ENCODE peak calls at places on chromosomes 2 and 18, in eight cellular contexts. One of them, this sample, is unnamed.

GRCh38 chr2:4152051-4152450 is 448.7 kb downstream of the DCDC2C start:
- DNase-seq in HCT116: no peak
- DNase-seq in PC-9: no peak
- DNase-seq in fibroblast of lung: no peak
- DNase-seq in H9: no peak
- DNase-seq in IMR-90: no peak
- DNase-seq in mesenchymal stem cell: no peak
- DNase-seq in keratinocyte: no peak
- DNase-seq in this sample: no peak

GRCh38 chr2:32647180-32647651 is 19.4 kb downstream of the TTC27 start:
- DNase-seq in HCT116: no peak
- DNase-seq in PC-9: no peak
- DNase-seq in fibroblast of lung: peak; percentile 95
- DNase-seq in H9: no peak
- DNase-seq in IMR-90: peak; percentile 93
- DNase-seq in mesenchymal stem cell: peak; percentile 62
- DNase-seq in keratinocyte: no peak
- DNase-seq in this sample: no peak

GRCh38 chr18:7809455-7809854 is 242.3 kb downstream of the PTPRM start:
- DNase-seq in HCT116: no peak
- DNase-seq in PC-9: no peak
- DNase-seq in fibroblast of lung: no peak
- DNase-seq in H9: no peak
- DNase-seq in IMR-90: no peak
- DNase-seq in mesenchymal stem cell: no peak
- DNase-seq in keratinocyte: no peak
- DNase-seq in this sample: no peak

GRCh38 chr2:233974530-233975071 is 57.4 kb downstream of the TRPM8 start:
- DNase-seq in HCT116: peak; percentile 98
- DNase-seq in PC-9: peak; percentile 98
- DNase-seq in fibroblast of lung: peak; percentile 100
- DNase-seq in H9: no peak
- DNase-seq in IMR-90: peak; percentile 98
- DNase-seq in mesenchymal stem cell: peak; percentile 94
- DNase-seq in keratinocyte: peak; percentile 85
- DNase-seq in this sample: peak; percentile 96

GRCh38 chr2:126976721-126977328 is 78.1 kb downstream of the TEX51 start:
- DNase-seq in HCT116: no peak
- DNase-seq in PC-9: no peak
- DNase-seq in fibroblast of lung: no peak
- DNase-seq in H9: no peak
- DNase-seq in IMR-90: no peak
- DNase-seq in mesenchymal stem cell: no peak
- DNase-seq in keratinocyte: no peak
- DNase-seq in this sample: no peak

GRCh38 chr2:86211033-86211795 is 12.0 kb downstream of the MRPL35 start:
- DNase-seq in HCT116: no peak
- DNase-seq in PC-9: no peak
- DNase-seq in fibroblast of lung: no peak
- DNase-seq in H9: no peak
- DNase-seq in IMR-90: no peak
- DNase-seq in mesenchymal stem cell: no peak
- DNase-seq in keratinocyte: no peak
- DNase-seq in this sample: no peak

GRCh38 chr18:9684901-9685738 is 23.0 kb upstream of the RAB31 start:
- DNase-seq in HCT116: no peak
- DNase-seq in PC-9: no peak
- DNase-seq in fibroblast of lung: peak; percentile 81
- DNase-seq in H9: no peak
- DNase-seq in IMR-90: peak; percentile 64
- DNase-seq in mesenchymal stem cell: peak; percentile 31
- DNase-seq in keratinocyte: no peak
- DNase-seq in this sample: no peak

GRCh38 chr2:65130440-65131175 is 702 bp upstream of the RAB1A start:
- DNase-seq in HCT116: no peak
- DNase-seq in PC-9: no peak
- DNase-seq in fibroblast of lung: no peak
- DNase-seq in H9: no peak
- DNase-seq in IMR-90: no peak
- DNase-seq in mesenchymal stem cell: no peak
- DNase-seq in keratinocyte: no peak
- DNase-seq in this sample: no peak

GRCh38 chr2:120765911-120766757 is 30.5 kb downstream of the GLI2 start:
- DNase-seq in HCT116: no peak
- DNase-seq in PC-9: no peak
- DNase-seq in fibroblast of lung: peak; percentile 95
- DNase-seq in H9: peak; percentile 35
- DNase-seq in IMR-90: peak; percentile 99
- DNase-seq in mesenchymal stem cell: peak; percentile 99
- DNase-seq in keratinocyte: no peak
- DNase-seq in this sample: no peak

GRCh38 chr2:84958135-84959044 is 12.6 kb upstream of the KCMF1 start:
- DNase-seq in HCT116: peak; percentile 93
- DNase-seq in PC-9: peak; percentile 88
- DNase-seq in fibroblast of lung: peak; percentile 97
- DNase-seq in H9: peak; percentile 98
- DNase-seq in IMR-90: peak; percentile 97
- DNase-seq in mesenchymal stem cell: peak; percentile 87
- DNase-seq in keratinocyte: peak; percentile 86
- DNase-seq in this sample: peak; percentile 99

GRCh38 chr2:214542251-214542650 is 131.4 kb downstream of the VWC2L start:
- DNase-seq in HCT116: no peak
- DNase-seq in PC-9: no peak
- DNase-seq in fibroblast of lung: peak; percentile 34
- DNase-seq in H9: no peak
- DNase-seq in IMR-90: peak; percentile 14
- DNase-seq in mesenchymal stem cell: no peak
- DNase-seq in keratinocyte: no peak
- DNase-seq in this sample: no peak

GRCh38 chr2:99552529-99552928 is 62.7 kb upstream of the REV1 start:
- DNase-seq in HCT116: no peak
- DNase-seq in PC-9: no peak
- DNase-seq in fibroblast of lung: no peak
- DNase-seq in H9: no peak
- DNase-seq in IMR-90: no peak
- DNase-seq in mesenchymal stem cell: no peak
- DNase-seq in keratinocyte: no peak
- DNase-seq in this sample: no peak

GRCh38 chr2:200786826-200787225 is 24.9 kb upstream of the BZW1 start:
- DNase-seq in HCT116: peak; percentile 39
- DNase-seq in PC-9: peak; percentile 69
- DNase-seq in fibroblast of lung: peak; percentile 82
- DNase-seq in H9: no peak
- DNase-seq in IMR-90: peak; percentile 91
- DNase-seq in mesenchymal stem cell: peak; percentile 65
- DNase-seq in keratinocyte: peak; percentile 56
- DNase-seq in this sample: peak; percentile 86

GRCh38 chr2:240958366-240959213 is 39.8 kb upstream of the SNED1 start:
- DNase-seq in HCT116: no peak
- DNase-seq in PC-9: no peak
- DNase-seq in fibroblast of lung: no peak
- DNase-seq in H9: peak; percentile 18
- DNase-seq in IMR-90: no peak
- DNase-seq in mesenchymal stem cell: no peak
- DNase-seq in keratinocyte: no peak
- DNase-seq in this sample: no peak

GRCh38 chr2:218305383-218305782 is 13.1 kb upstream of the TMBIM1 start:
- DNase-seq in HCT116: no peak
- DNase-seq in PC-9: no peak
- DNase-seq in fibroblast of lung: no peak
- DNase-seq in H9: no peak
- DNase-seq in IMR-90: no peak
- DNase-seq in mesenchymal stem cell: no peak
- DNase-seq in keratinocyte: no peak
- DNase-seq in this sample: no peak
- H2AFZ ChIP-seq in HCT116: no peak overlapping the region
- H2AFZ ChIP-seq in PC-9: no peak overlapping the region
- H2AFZ ChIP-seq in fibroblast of lung: no peak overlapping the region
- H2AFZ ChIP-seq in H9: no peak overlapping the region
- H2AFZ ChIP-seq in IMR-90: no peak overlapping the region
- H2AFZ ChIP-seq in mesenchymal stem cell: no peak overlapping the region
- H2AFZ ChIP-seq in keratinocyte: no peak overlapping the region
- H2AFZ ChIP-seq in this sample: no peak overlapping the region

GRCh38 chr18:363327-364115 is 95.7 kb upstream of the THOC1 start:
- DNase-seq in HCT116: no peak
- DNase-seq in PC-9: no peak
- DNase-seq in fibroblast of lung: peak; percentile 89
- DNase-seq in H9: no peak
- DNase-seq in IMR-90: peak; percentile 20
- DNase-seq in mesenchymal stem cell: peak; percentile 45
- DNase-seq in keratinocyte: no peak
- DNase-seq in this sample: peak; percentile 32
- H2AFZ ChIP-seq in HCT116: no peak overlapping the region
- H2AFZ ChIP-seq in PC-9: no peak overlapping the region
- H2AFZ ChIP-seq in fibroblast of lung: no peak overlapping the region
- H2AFZ ChIP-seq in H9: no peak overlapping the region
- H2AFZ ChIP-seq in IMR-90: no peak overlapping the region
- H2AFZ ChIP-seq in mesenchymal stem cell: no peak overlapping the region
- H2AFZ ChIP-seq in keratinocyte: no peak overlapping the region
- H2AFZ ChIP-seq in this sample: no peak overlapping the region

GRCh38 chr2:145593280-145593679 is 1073.4 kb upstream of the ZEB2 start:
- DNase-seq in HCT116: no peak
- DNase-seq in PC-9: no peak
- DNase-seq in fibroblast of lung: no peak
- DNase-seq in H9: no peak
- DNase-seq in IMR-90: no peak
- DNase-seq in mesenchymal stem cell: no peak
- DNase-seq in keratinocyte: no peak
- DNase-seq in this sample: no peak
- H2AFZ ChIP-seq in HCT116: no peak overlapping the region
- H2AFZ ChIP-seq in PC-9: no peak overlapping the region
- H2AFZ ChIP-seq in fibroblast of lung: no peak overlapping the region
- H2AFZ ChIP-seq in H9: no peak overlapping the region
- H2AFZ ChIP-seq in IMR-90: no peak overlapping the region
- H2AFZ ChIP-seq in mesenchymal stem cell: no peak overlapping the region
- H2AFZ ChIP-seq in keratinocyte: no peak overlapping the region
- H2AFZ ChIP-seq in this sample: no peak overlapping the region

GRCh38 chr2:48144777-48145176 is 238.5 kb upstream of the FBXO11 start:
- DNase-seq in HCT116: no peak
- DNase-seq in PC-9: no peak
- DNase-seq in fibroblast of lung: peak; percentile 11
- DNase-seq in H9: no peak
- DNase-seq in IMR-90: no peak
- DNase-seq in mesenchymal stem cell: peak; percentile 42
- DNase-seq in keratinocyte: no peak
- DNase-seq in this sample: no peak
- H2AFZ ChIP-seq in HCT116: no peak overlapping the region
- H2AFZ ChIP-seq in PC-9: no peak overlapping the region
- H2AFZ ChIP-seq in fibroblast of lung: no peak overlapping the region
- H2AFZ ChIP-seq in H9: no peak overlapping the region
- H2AFZ ChIP-seq in IMR-90: no peak overlapping the region
- H2AFZ ChIP-seq in mesenchymal stem cell: no peak overlapping the region
- H2AFZ ChIP-seq in keratinocyte: no peak overlapping the region
- H2AFZ ChIP-seq in this sample: no peak overlapping the region

DNA sequence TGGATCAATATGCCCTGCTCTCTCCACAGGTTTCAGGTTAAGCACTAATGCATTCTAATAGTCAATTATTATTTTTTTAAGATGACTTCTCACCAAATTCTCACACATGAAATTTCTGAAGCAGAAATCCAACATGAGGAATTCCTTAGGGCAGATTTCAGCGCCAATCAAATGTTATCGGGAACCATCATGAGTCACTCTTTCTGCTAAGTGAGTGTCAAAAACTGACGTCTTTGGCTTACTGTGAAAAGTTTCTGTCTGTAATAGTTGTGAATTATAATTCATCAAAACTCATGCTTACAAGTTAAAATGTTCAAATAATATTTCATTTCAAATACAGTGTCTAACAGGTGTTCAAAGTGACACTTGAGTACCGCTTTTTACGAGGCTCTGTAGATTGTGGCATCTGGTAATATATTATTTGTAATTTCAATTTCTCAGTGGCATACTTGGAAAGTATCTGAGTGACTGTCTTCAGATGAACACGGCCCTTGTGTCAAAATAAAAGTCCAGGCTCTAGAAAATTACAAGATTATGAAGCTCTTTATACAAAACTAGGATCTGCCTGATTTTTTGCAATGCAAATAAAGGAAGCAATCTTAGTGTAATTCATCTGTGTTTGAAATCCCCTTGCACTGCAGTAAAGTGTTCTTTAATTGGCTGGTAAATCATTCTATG is 1038.7 kb downstream of the SOCS6 start:
- DNase-seq in HCT116: no peak
- DNase-seq in PC-9: no peak
- DNase-seq in fibroblast of lung: no peak
- DNase-seq in H9: no peak
- DNase-seq in IMR-90: no peak
- DNase-seq in mesenchymal stem cell: no peak
- DNase-seq in keratinocyte: no peak
- DNase-seq in this sample: no peak
- H2AFZ ChIP-seq in HCT116: no peak overlapping the region
- H2AFZ ChIP-seq in PC-9: no peak overlapping the region
- H2AFZ ChIP-seq in fibroblast of lung: no peak overlapping the region
- H2AFZ ChIP-seq in H9: no peak overlapping the region
- H2AFZ ChIP-seq in IMR-90: no peak overlapping the region
- H2AFZ ChIP-seq in mesenchymal stem cell: no peak overlapping the region
- H2AFZ ChIP-seq in keratinocyte: no peak overlapping the region
- H2AFZ ChIP-seq in this sample: no peak overlapping the region

GRCh38 chr2:15662026-15662425 is 70.4 kb downstream of the DDX1 start:
- DNase-seq in HCT116: no peak
- DNase-seq in PC-9: no peak
- DNase-seq in fibroblast of lung: no peak
- DNase-seq in H9: no peak
- DNase-seq in IMR-90: no peak
- DNase-seq in mesenchymal stem cell: no peak
- DNase-seq in keratinocyte: no peak
- DNase-seq in this sample: no peak
- H2AFZ ChIP-seq in HCT116: no peak overlapping the region
- H2AFZ ChIP-seq in PC-9: no peak overlapping the region
- H2AFZ ChIP-seq in fibroblast of lung: no peak overlapping the region
- H2AFZ ChIP-seq in H9: no peak overlapping the region
- H2AFZ ChIP-seq in IMR-90: no peak overlapping the region
- H2AFZ ChIP-seq in mesenchymal stem cell: no peak overlapping the region
- H2AFZ ChIP-seq in keratinocyte: no peak overlapping the region
- H2AFZ ChIP-seq in this sample: no peak overlapping the region

DNA sequence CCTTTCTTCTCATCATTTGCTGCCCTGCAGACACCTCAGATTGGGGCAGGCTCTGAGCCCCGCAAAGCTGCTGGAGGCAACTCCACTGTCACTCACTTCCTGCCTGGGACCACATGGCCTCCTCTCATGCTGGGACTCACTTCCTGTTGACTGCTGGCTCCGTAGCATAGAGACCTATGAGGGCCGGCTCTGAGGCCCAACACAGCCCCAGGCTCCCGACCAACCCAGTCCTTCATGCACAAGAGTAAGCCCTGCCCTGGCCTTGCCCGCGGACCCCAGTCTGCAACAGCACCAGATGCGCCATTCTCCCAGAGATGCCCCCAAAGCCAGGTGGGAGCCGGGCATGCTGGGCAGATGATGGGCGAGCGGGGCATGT is 55.7 kb downstream of the DNMT3A start:
- DNase-seq in HCT116: no peak
- DNase-seq in PC-9: no peak
- DNase-seq in fibroblast of lung: no peak
- DNase-seq in H9: peak; percentile 68
- DNase-seq in IMR-90: no peak
- DNase-seq in mesenchymal stem cell: no peak
- DNase-seq in keratinocyte: no peak
- DNase-seq in this sample: no peak
- H2AFZ ChIP-seq in HCT116: no peak overlapping the region
- H2AFZ ChIP-seq in PC-9: no peak overlapping the region
- H2AFZ ChIP-seq in fibroblast of lung: no peak overlapping the region
- H2AFZ ChIP-seq in H9: no peak overlapping the region
- H2AFZ ChIP-seq in IMR-90: peak overlapping the region; percentile 65
- H2AFZ ChIP-seq in mesenchymal stem cell: no peak overlapping the region
- H2AFZ ChIP-seq in keratinocyte: no peak overlapping the region
- H2AFZ ChIP-seq in this sample: no peak overlapping the region